ENCODE peak calls at places on chromosomes 13 and 19, in four cellular contexts. P is HEK293T, X is H1, C is GM12878. M is an unnamed sample.
A peak's percentile ranks its signal among the peaks of the same experiment; 100 is the strongest.

GRCh38 chr13:90445179-90445578 is 902.3 kb upstream of the MIR17HG start:
- DNase-seq in P (no peak), X (peak; percentile 31), C (no peak), M (no peak)

GRCh38 chr13:85536706-85537105 is 262.5 kb downstream of the SLITRK6 start:
- DNase-seq in P (no peak), X (no peak), C (no peak), M (no peak)

GRCh38 chr19:41530761-41531301 is 45.1 kb upstream of the CEACAM21 start:
- DNase-seq in P (no peak), X (no peak), C (no peak), M (no peak)

GRCh38 chr19:55579766-55580621 is 654 bp downstream of the ZNF579 start:
- DNase-seq in P (no peak), X (no peak), C (no peak), M (peak; percentile 16)

GRCh38 chr13:24671367-24672117 is 8.7 kb upstream of the ATP12A start:
- DNase-seq in P (peak; percentile 59), X (no peak), C (no peak), M (peak; percentile 54)

GRCh38 chr13:47794963-47795362 is 206.1 kb downstream of the SUCLA2 start:
- DNase-seq in P (peak; percentile 22), X (no peak), C (no peak), M (peak; percentile 7)

GRCh38 chr13:97254809-97255208 is 32.7 kb downstream of the MBNL2 start:
- DNase-seq in P (no peak), X (no peak), C (no peak), M (no peak)

GRCh38 chr13:76455960-76456359 is 430.2 kb downstream of the KCTD12 start:
- DNase-seq in P (no peak), X (no peak), C (no peak), M (no peak)

GRCh38 chr19:23698711-23699520 is 11.9 kb upstream of the ZNF675 start:
- DNase-seq in P (no peak), X (no peak), C (no peak), M (no peak)

GRCh38 chr19:39913682-39914333 is 20.6 kb downstream of the FCGBP start:
- DNase-seq in P (no peak), X (no peak), C (no peak), M (no peak)

GRCh38 chr13:25267715-25268114 is 19.6 kb downstream of the MTMR6 start:
- DNase-seq in P (no peak), X (no peak), C (no peak), M (no peak)

DNA sequence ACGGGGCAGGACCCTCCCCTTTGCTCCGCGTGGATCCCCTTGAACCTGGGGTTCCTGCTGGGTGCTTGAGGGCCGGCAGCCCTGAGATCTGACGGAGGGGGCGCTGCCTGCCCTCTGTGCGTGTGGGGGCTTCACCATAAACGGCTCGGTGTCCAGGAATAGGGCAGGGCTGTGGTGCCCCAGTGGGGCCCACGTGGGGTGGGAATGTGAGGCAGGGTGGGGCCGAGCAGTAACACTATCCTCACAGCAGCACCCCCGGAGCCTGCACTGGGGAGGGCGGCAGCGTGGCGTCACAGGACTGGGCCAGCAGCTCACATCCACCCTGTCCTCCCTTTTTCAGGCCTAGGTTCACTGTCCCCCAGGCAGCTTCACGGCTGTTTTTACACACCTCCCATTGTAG is 38.0 kb downstream of the GAS6 start:
- DNase-seq in P (no peak), X (no peak), C (no peak), M (no peak)
- TF ChIP-seq SUZ12 in P (no peak), X (no peak), C (no peak), M (no peak)

GRCh38 chr13:114080739-114081561 is 51.5 kb downstream of the RASA3 start:
- DNase-seq in P (no peak), X (no peak), C (no peak), M (no peak)
- TF ChIP-seq SP1 in P (no peak), X (no peak), C (no peak), M (no peak)

GRCh38 chr13:113592571-113592970 is 8.0 kb downstream of the TFDP1 start:
- DNase-seq in P (no peak), X (no peak), C (no peak), M (no peak)

GRCh38 chr13:113588394-113589111 is 4.0 kb downstream of the TFDP1 start:
- DNase-seq in P (no peak), X (no peak), C (no peak), M (no peak)

GRCh38 chr13:113589961-113590339 is 5.4 kb downstream of the TFDP1 start:
- DNase-seq in P (no peak), X (no peak), C (no peak), M (no peak)

GRCh38 chr13:113589251-113589960 is 4.9 kb downstream of the TFDP1 start:
- DNase-seq in P (no peak), X (no peak), C (no peak), M (no peak)

GRCh38 chr13:113591750-113592149 is 7.2 kb downstream of the TFDP1 start:
- DNase-seq in P (no peak), X (no peak), C (no peak), M (no peak)
- TF ChIP-seq SUZ12 in P (no peak), X (no peak), C (no peak), M (no peak)

DNA sequence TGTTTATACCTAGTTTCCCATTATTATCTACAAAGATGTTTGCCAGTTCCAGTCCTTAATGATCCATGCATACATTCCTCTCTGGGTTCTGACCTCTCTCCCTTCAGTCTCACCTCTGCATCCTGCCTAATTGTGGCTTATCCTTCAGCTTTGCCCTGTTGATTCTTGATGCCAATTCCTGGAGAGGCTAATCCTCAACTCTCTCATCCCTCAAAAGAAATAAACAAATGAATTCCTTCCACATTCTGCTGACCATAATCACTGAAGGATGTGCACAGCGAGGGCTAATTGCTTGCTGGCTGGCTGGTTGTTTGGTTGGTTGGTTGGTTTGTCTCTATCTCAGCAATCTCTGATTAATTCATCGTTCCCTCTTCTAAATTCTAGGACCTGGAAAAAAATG is 113.8 kb downstream of the IRS2 start:
- DNase-seq in P (no peak), X (no peak), C (no peak), M (no peak)
- TF ChIP-seq SP1 in P (no peak), X (no peak), C (no peak), M (no peak)

GRCh38 chr19:1363599-1363998 is 20.1 kb upstream of the NDUFS7 start:
- DNase-seq in P (no peak), X (no peak), C (no peak), M (no peak)

GRCh38 chr19:1365306-1365963 is 18.3 kb upstream of the NDUFS7 start:
- DNase-seq in P (no peak), X (no peak), C (no peak), M (no peak)

GRCh38 chr19:1362385-1363257 is 21.1 kb upstream of the NDUFS7 start:
- DNase-seq in P (no peak), X (no peak), C (no peak), M (no peak)

GRCh38 chr19:1365964-1366695 is 17.6 kb upstream of the NDUFS7 start:
- DNase-seq in P (no peak), X (no peak), C (no peak), M (no peak)

DNA sequence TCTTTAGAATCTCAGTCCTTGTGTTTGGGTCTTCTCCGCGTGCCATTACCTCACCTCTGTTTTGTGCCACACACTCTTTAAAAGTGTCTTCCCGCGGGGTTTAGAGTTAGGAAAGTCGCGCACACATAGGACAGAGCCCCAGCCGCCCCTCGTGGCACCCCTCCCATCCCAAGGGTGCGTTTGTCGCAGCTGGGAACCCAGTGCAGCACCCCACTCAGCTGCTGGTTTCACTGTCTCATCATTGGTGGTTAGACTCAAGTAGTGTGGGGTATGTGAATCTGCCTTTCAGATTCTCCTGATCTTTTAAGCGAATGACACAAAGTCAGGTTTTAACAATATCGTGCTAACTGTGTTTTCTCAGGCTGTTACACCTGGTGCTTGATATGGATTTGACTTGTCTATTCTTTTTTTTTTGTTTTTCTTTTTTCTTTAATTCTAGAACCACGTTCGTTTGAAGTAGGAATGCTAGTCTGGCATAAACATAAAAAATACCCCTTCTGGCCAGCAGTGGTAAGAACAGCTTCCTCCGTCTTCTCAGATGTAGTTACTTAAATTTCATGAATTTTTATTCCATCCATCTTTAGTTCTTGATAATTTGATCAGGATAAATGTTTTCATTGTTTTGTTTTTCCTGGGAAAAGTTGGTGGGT is 19.5 kb upstream of the NDUFS7 start:
- DNase-seq in P (no peak), X (no peak), C (no peak), M (no peak)
- TF ChIP-seq SUZ12 in P (no peak), X (no peak), C (no peak), M (no peak)

DNA sequence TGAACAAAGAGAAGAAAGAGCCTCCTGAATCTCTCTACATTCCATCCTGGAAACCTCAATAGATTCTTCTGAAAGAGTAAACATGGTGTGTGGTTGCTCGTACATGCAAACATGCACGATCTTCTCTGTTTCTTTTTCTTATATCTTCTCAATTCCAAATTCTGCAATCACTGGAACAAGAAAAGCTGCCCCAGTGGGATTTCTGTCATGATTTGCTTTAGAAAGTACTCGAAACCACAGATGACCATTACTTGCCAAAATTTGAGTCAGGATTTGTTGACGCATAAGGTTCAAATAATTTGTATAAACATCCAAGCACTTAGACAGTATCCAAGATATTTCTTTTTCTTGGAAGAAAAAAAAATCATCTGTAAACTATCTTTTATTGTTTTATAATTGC is 138.0 kb upstream of the DACH1 start:
- DNase-seq in P (no peak), X (no peak), C (no peak), M (no peak)
- TF ChIP-seq SP1 in P (no peak), X (no peak), C (no peak), M (no peak)